ENCODE peak calls at places on chromosomes 1 and 21, in four cellular contexts. Y is cardiac fibroblast, D is lower leg skin, W is epithelial cell of prostate. O is an unnamed sample.

GRCh38 chr1:168977618-168978017 is 128.9 kb upstream of the ATP1B1 start:
- DNase-seq in Y (no peak), D (no peak), W (no peak), O (no peak)

GRCh38 chr1:164733070-164733469 is 174.1 kb downstream of the PBX1 start:
- DNase-seq in Y (no peak), D (no peak), W (peak), O (peak)

GRCh38 chr1:245825128-245825901 is 670.5 kb downstream of the KIF26B start:
- DNase-seq in Y (peak), D (no peak), W (no peak), O (no peak)

GRCh38 chr1:22825790-22826189 is 115.2 kb downstream of the EPHB2 start:
- DNase-seq in Y (no peak), D (no peak), W (no peak), O (no peak)

GRCh38 chr1:11891433-11892186 is 32.9 kb upstream of the NPPB start:
- DNase-seq in Y (no peak), D (no peak), W (no peak), O (no peak)

GRCh38 chr1:27520651-27521050 is 30.7 kb upstream of the WASF2 start:
- DNase-seq in Y (no peak), D (no peak), W (no peak), O (no peak)

GRCh38 chr1:116374340-116375164 is 1.5 kb downstream of the ATP1A1 start:
- DNase-seq in Y (no peak), D (no peak), W (no peak), O (no peak)

GRCh38 chr1:23543707-23544443 is 12.8 kb upstream of the E2F2 start:
- DNase-seq in Y (no peak), D (no peak), W (no peak), O (no peak)

GRCh38 chr1:193406901-193407300 is 220.5 kb upstream of the B3GALT2 start:
- DNase-seq in Y (peak), D (no peak), W (no peak), O (peak)

GRCh38 chr1:198291036-198291435 is 134.2 kb downstream of the NEK7 start:
- DNase-seq in Y (no peak), D (no peak), W (no peak), O (no peak)

GRCh38 chr1:66931548-66932124 is 6.8 kb downstream of the MIER1 start:
- DNase-seq in Y (no peak), D (no peak), W (no peak), O (no peak)

GRCh38 chr1:183433703-183434102 is 15.5 kb upstream of the NMNAT2 start:
- DNase-seq in Y (no peak), D (no peak), W (no peak), O (no peak)

GRCh38 chr1:41379741-41380130 is 18.5 kb downstream of the FOXO6 start:
- DNase-seq in Y (no peak), D (no peak), W (no peak), O (no peak)

GRCh38 chr1:63674238-63674864 is 81.1 kb downstream of the PGM1 start:
- DNase-seq in Y (peak), D (peak), W (no peak), O (peak)

GRCh38 chr21:25330266-25330665 is 277.0 kb downstream of the MRPL39 start:
- DNase-seq in Y (peak), D (no peak), W (no peak), O (no peak)

GRCh38 chr1:237303929-237304328 is 261.9 kb downstream of the RYR2 start:
- DNase-seq in Y (no peak), D (no peak), W (no peak), O (no peak)